ENCODE peak calls at places on chromosomes 13 and 19, in four cellular contexts. One of them, this sample, is unnamed.
A peak's percentile ranks its signal among the peaks of the same experiment; 100 is the strongest.

GRCh38 chr19:5646703-5647102 is 23.8 kb downstream of the SAFB start:
- DNase-seq in T1000: no peak
- DNase-seq in breast epithelium: no peak
- DNase-seq in stimulated activated effector memory CD8-positive, alpha-beta T cell treated with anti-CD3 and anti-CD28 coated beads, Interleukin-12 subunit alpha, Interleukin-12 subunit beta, amount 100 ng/mL, for 72 hours: no peak
- DNase-seq in this sample: no peak

GRCh38 chr19:45471866-45472556 is 4.2 kb downstream of the FOSB start:
- DNase-seq in T1000: no peak
- DNase-seq in breast epithelium: no peak
- DNase-seq in stimulated activated effector memory CD8-positive, alpha-beta T cell treated with anti-CD3 and anti-CD28 coated beads, Interleukin-12 subunit alpha, Interleukin-12 subunit beta, amount 100 ng/mL, for 72 hours: no peak
- DNase-seq in this sample: no peak

GRCh38 chr19:46475976-46476375 is 4.6 kb upstream of the PNMA8A start:
- DNase-seq in T1000: no peak
- DNase-seq in breast epithelium: no peak
- DNase-seq in stimulated activated effector memory CD8-positive, alpha-beta T cell treated with anti-CD3 and anti-CD28 coated beads, Interleukin-12 subunit alpha, Interleukin-12 subunit beta, amount 100 ng/mL, for 72 hours: no peak
- DNase-seq in this sample: no peak

GRCh38 chr13:98480915-98481510 is 95.9 kb downstream of the STK24 start:
- DNase-seq in T1000: no peak
- DNase-seq in breast epithelium: no peak
- DNase-seq in stimulated activated effector memory CD8-positive, alpha-beta T cell treated with anti-CD3 and anti-CD28 coated beads, Interleukin-12 subunit alpha, Interleukin-12 subunit beta, amount 100 ng/mL, for 72 hours: peak; percentile 35
- DNase-seq in this sample: no peak

GRCh38 chr13:71780546-71780945 is 86.5 kb downstream of the DACH1 start:
- DNase-seq in T1000: no peak
- DNase-seq in breast epithelium: no peak
- DNase-seq in stimulated activated effector memory CD8-positive, alpha-beta T cell treated with anti-CD3 and anti-CD28 coated beads, Interleukin-12 subunit alpha, Interleukin-12 subunit beta, amount 100 ng/mL, for 72 hours: no peak
- DNase-seq in this sample: no peak

GRCh38 chr19:17554968-17555479 is 425 bp upstream of the COLGALT1 start:
- DNase-seq in T1000: no peak
- DNase-seq in breast epithelium: no peak
- DNase-seq in stimulated activated effector memory CD8-positive, alpha-beta T cell treated with anti-CD3 and anti-CD28 coated beads, Interleukin-12 subunit alpha, Interleukin-12 subunit beta, amount 100 ng/mL, for 72 hours: no peak
- DNase-seq in this sample: no peak

GRCh38 chr19:58386166-58386575 is 898 bp upstream of the RPS5 start:
- DNase-seq in T1000: no peak
- DNase-seq in breast epithelium: no peak
- DNase-seq in stimulated activated effector memory CD8-positive, alpha-beta T cell treated with anti-CD3 and anti-CD28 coated beads, Interleukin-12 subunit alpha, Interleukin-12 subunit beta, amount 100 ng/mL, for 72 hours: no peak
- DNase-seq in this sample: no peak

GRCh38 chr13:113895436-113895835 is 31.6 kb upstream of the GAS6 start:
- DNase-seq in T1000: no peak
- DNase-seq in breast epithelium: no peak
- DNase-seq in stimulated activated effector memory CD8-positive, alpha-beta T cell treated with anti-CD3 and anti-CD28 coated beads, Interleukin-12 subunit alpha, Interleukin-12 subunit beta, amount 100 ng/mL, for 72 hours: no peak
- DNase-seq in this sample: no peak

GRCh38 chr19:2325261-2326046 is 2.9 kb downstream of the LSM7 start:
- DNase-seq in T1000: no peak
- DNase-seq in breast epithelium: no peak
- DNase-seq in stimulated activated effector memory CD8-positive, alpha-beta T cell treated with anti-CD3 and anti-CD28 coated beads, Interleukin-12 subunit alpha, Interleukin-12 subunit beta, amount 100 ng/mL, for 72 hours: no peak
- DNase-seq in this sample: no peak

GRCh38 chr19:5293607-5294089 is 47.0 kb downstream of the PTPRS start:
- DNase-seq in T1000: peak; percentile 61
- DNase-seq in breast epithelium: no peak
- DNase-seq in stimulated activated effector memory CD8-positive, alpha-beta T cell treated with anti-CD3 and anti-CD28 coated beads, Interleukin-12 subunit alpha, Interleukin-12 subunit beta, amount 100 ng/mL, for 72 hours: no peak
- DNase-seq in this sample: no peak

GRCh38 chr19:57282011-57282636 is 1.8 kb downstream of the ZNF460 start:
- DNase-seq in T1000: no peak
- DNase-seq in breast epithelium: no peak
- DNase-seq in stimulated activated effector memory CD8-positive, alpha-beta T cell treated with anti-CD3 and anti-CD28 coated beads, Interleukin-12 subunit alpha, Interleukin-12 subunit beta, amount 100 ng/mL, for 72 hours: no peak
- DNase-seq in this sample: no peak

GRCh38 chr13:76783798-76784197 is 102.4 kb downstream of the KCTD12 start:
- DNase-seq in T1000: no peak
- DNase-seq in breast epithelium: no peak
- DNase-seq in stimulated activated effector memory CD8-positive, alpha-beta T cell treated with anti-CD3 and anti-CD28 coated beads, Interleukin-12 subunit alpha, Interleukin-12 subunit beta, amount 100 ng/mL, for 72 hours: no peak
- DNase-seq in this sample: no peak

GRCh38 chr19:38841787-38842438 is 7.9 kb downstream of the HNRNPL start:
- DNase-seq in T1000: no peak
- DNase-seq in breast epithelium: no peak
- DNase-seq in stimulated activated effector memory CD8-positive, alpha-beta T cell treated with anti-CD3 and anti-CD28 coated beads, Interleukin-12 subunit alpha, Interleukin-12 subunit beta, amount 100 ng/mL, for 72 hours: no peak
- DNase-seq in this sample: no peak

GRCh38 chr19:4967738-4968461 is 1.0 kb upstream of the KDM4B start:
- DNase-seq in T1000: no peak
- DNase-seq in breast epithelium: no peak
- DNase-seq in stimulated activated effector memory CD8-positive, alpha-beta T cell treated with anti-CD3 and anti-CD28 coated beads, Interleukin-12 subunit alpha, Interleukin-12 subunit beta, amount 100 ng/mL, for 72 hours: no peak
- DNase-seq in this sample: no peak

GRCh38 chr19:49014123-49014869 is 2.6 kb downstream of the LHB start:
- DNase-seq in T1000: peak; percentile 22
- DNase-seq in breast epithelium: no peak
- DNase-seq in stimulated activated effector memory CD8-positive, alpha-beta T cell treated with anti-CD3 and anti-CD28 coated beads, Interleukin-12 subunit alpha, Interleukin-12 subunit beta, amount 100 ng/mL, for 72 hours: no peak
- DNase-seq in this sample: no peak

GRCh38 chr13:105276571-105276970 is 1258.9 kb downstream of the EFNB2 start:
- DNase-seq in T1000: no peak
- DNase-seq in breast epithelium: no peak
- DNase-seq in stimulated activated effector memory CD8-positive, alpha-beta T cell treated with anti-CD3 and anti-CD28 coated beads, Interleukin-12 subunit alpha, Interleukin-12 subunit beta, amount 100 ng/mL, for 72 hours: no peak
- DNase-seq in this sample: no peak

GRCh38 chr13:44868397-44868796 is 120.9 kb downstream of the NUFIP1 start:
- DNase-seq in T1000: no peak
- DNase-seq in breast epithelium: no peak
- DNase-seq in stimulated activated effector memory CD8-positive, alpha-beta T cell treated with anti-CD3 and anti-CD28 coated beads, Interleukin-12 subunit alpha, Interleukin-12 subunit beta, amount 100 ng/mL, for 72 hours: no peak
- DNase-seq in this sample: no peak

GRCh38 chr13:74062933-74063332 is 71.3 kb downstream of the KLF12 start:
- DNase-seq in T1000: no peak
- DNase-seq in breast epithelium: no peak
- DNase-seq in stimulated activated effector memory CD8-positive, alpha-beta T cell treated with anti-CD3 and anti-CD28 coated beads, Interleukin-12 subunit alpha, Interleukin-12 subunit beta, amount 100 ng/mL, for 72 hours: peak; percentile 22
- DNase-seq in this sample: no peak

GRCh38 chr19:18023596-18024212 is 15.7 kb downstream of the ARRDC2 start:
- DNase-seq in T1000: no peak
- DNase-seq in breast epithelium: no peak
- DNase-seq in stimulated activated effector memory CD8-positive, alpha-beta T cell treated with anti-CD3 and anti-CD28 coated beads, Interleukin-12 subunit alpha, Interleukin-12 subunit beta, amount 100 ng/mL, for 72 hours: no peak
- DNase-seq in this sample: peak; percentile 81

GRCh38 chr19:50203281-50204080 is at the start of gene MYH14:
- DNase-seq in T1000: no peak
- DNase-seq in breast epithelium: peak; percentile 92
- DNase-seq in stimulated activated effector memory CD8-positive, alpha-beta T cell treated with anti-CD3 and anti-CD28 coated beads, Interleukin-12 subunit alpha, Interleukin-12 subunit beta, amount 100 ng/mL, for 72 hours: no peak
- DNase-seq in this sample: no peak

GRCh38 chr19:1038995-1039645 is 787 bp upstream of the ABCA7 start:
- DNase-seq in T1000: no peak
- DNase-seq in breast epithelium: no peak
- DNase-seq in stimulated activated effector memory CD8-positive, alpha-beta T cell treated with anti-CD3 and anti-CD28 coated beads, Interleukin-12 subunit alpha, Interleukin-12 subunit beta, amount 100 ng/mL, for 72 hours: no peak
- DNase-seq in this sample: no peak

GRCh38 chr19:3608750-3609322 is 2.2 kb upstream of the TBXA2R start:
- DNase-seq in T1000: no peak
- DNase-seq in breast epithelium: no peak
- DNase-seq in stimulated activated effector memory CD8-positive, alpha-beta T cell treated with anti-CD3 and anti-CD28 coated beads, Interleukin-12 subunit alpha, Interleukin-12 subunit beta, amount 100 ng/mL, for 72 hours: no peak
- DNase-seq in this sample: no peak

GRCh38 chr13:95801825-95802224 is 124.9 kb downstream of the DNAJC3 start:
- DNase-seq in T1000: no peak
- DNase-seq in breast epithelium: no peak
- DNase-seq in stimulated activated effector memory CD8-positive, alpha-beta T cell treated with anti-CD3 and anti-CD28 coated beads, Interleukin-12 subunit alpha, Interleukin-12 subunit beta, amount 100 ng/mL, for 72 hours: no peak
- DNase-seq in this sample: no peak

GRCh38 chr13:109569938-109570711 is 216.3 kb downstream of the IRS2 start:
- DNase-seq in T1000: no peak
- DNase-seq in breast epithelium: no peak
- DNase-seq in stimulated activated effector memory CD8-positive, alpha-beta T cell treated with anti-CD3 and anti-CD28 coated beads, Interleukin-12 subunit alpha, Interleukin-12 subunit beta, amount 100 ng/mL, for 72 hours: no peak
- DNase-seq in this sample: no peak

GRCh38 chr13:30346159-30346788 is 38.9 kb upstream of the KATNAL1 start:
- DNase-seq in T1000: no peak
- DNase-seq in breast epithelium: no peak
- DNase-seq in stimulated activated effector memory CD8-positive, alpha-beta T cell treated with anti-CD3 and anti-CD28 coated beads, Interleukin-12 subunit alpha, Interleukin-12 subunit beta, amount 100 ng/mL, for 72 hours: peak; percentile 24
- DNase-seq in this sample: no peak

GRCh38 chr13:100210966-100211710 is 122.2 kb downstream of the PCCA start:
- DNase-seq in T1000: no peak
- DNase-seq in breast epithelium: no peak
- DNase-seq in stimulated activated effector memory CD8-positive, alpha-beta T cell treated with anti-CD3 and anti-CD28 coated beads, Interleukin-12 subunit alpha, Interleukin-12 subunit beta, amount 100 ng/mL, for 72 hours: no peak
- DNase-seq in this sample: no peak

GRCh38 chr13:39916330-39916729 is 260.9 kb downstream of the COG6 start:
- DNase-seq in T1000: no peak
- DNase-seq in breast epithelium: no peak
- DNase-seq in stimulated activated effector memory CD8-positive, alpha-beta T cell treated with anti-CD3 and anti-CD28 coated beads, Interleukin-12 subunit alpha, Interleukin-12 subunit beta, amount 100 ng/mL, for 72 hours: no peak
- DNase-seq in this sample: no peak

GRCh38 chr13:32211788-32212187 is 103.4 kb downstream of the ZAR1L start:
- DNase-seq in T1000: no peak
- DNase-seq in breast epithelium: no peak
- DNase-seq in stimulated activated effector memory CD8-positive, alpha-beta T cell treated with anti-CD3 and anti-CD28 coated beads, Interleukin-12 subunit alpha, Interleukin-12 subunit beta, amount 100 ng/mL, for 72 hours: no peak
- DNase-seq in this sample: no peak

GRCh38 chr19:16359964-16360363 is 35.3 kb downstream of the KLF2 start:
- DNase-seq in T1000: no peak
- DNase-seq in breast epithelium: no peak
- DNase-seq in stimulated activated effector memory CD8-positive, alpha-beta T cell treated with anti-CD3 and anti-CD28 coated beads, Interleukin-12 subunit alpha, Interleukin-12 subunit beta, amount 100 ng/mL, for 72 hours: no peak
- DNase-seq in this sample: no peak

GRCh38 chr19:18193388-18194207 is 580 bp downstream of the MPV17L2 start:
- DNase-seq in T1000: no peak
- DNase-seq in breast epithelium: no peak
- DNase-seq in stimulated activated effector memory CD8-positive, alpha-beta T cell treated with anti-CD3 and anti-CD28 coated beads, Interleukin-12 subunit alpha, Interleukin-12 subunit beta, amount 100 ng/mL, for 72 hours: no peak
- DNase-seq in this sample: no peak